ENCODE peak calls at places on chromosomes 11 and 22, in seven cellular contexts. E is HCEC 1CT; P is iPS-NIHi11; X is HEK293T; M is CD4-positive, CD25-positive, alpha-beta regulatory T cell; U is fibroblast of mammary gland; Y is stimulated activated CD8-positive, alpha-beta memory T cell treated with anti-CD3 and anti-CD28 coated beads, Interleukin-15, amount 100 ng/mL, for 4 hours. S is an unnamed sample.

GRCh38 chr11:119258983-119259382 is 52.8 kb downstream of the CBL start:
- DNase-seq in Y (no peak), X (no peak), M (no peak), E (no peak), U (no peak), P (no peak), S (peak; percentile 4)

GRCh38 chr11:4848908-4849307 is at the start of gene OR51S1:
- DNase-seq in U (no peak), E (no peak), Y (no peak), X (no peak), P (no peak), M (no peak), S (no peak)

GRCh38 chr11:133695376-133695775 is 149.9 kb downstream of the SPATA19 start:
- DNase-seq in X (no peak), U (no peak), M (no peak), E (no peak), P (no peak), Y (no peak), S (no peak)

GRCh38 chr11:86447763-86448480 is 73.2 kb downstream of the CCDC81 start:
- DNase-seq in Y (no peak), E (no peak), U (no peak), P (no peak), M (peak; percentile 22), X (no peak), S (no peak)

GRCh38 chr11:122743949-122744876 is 88.7 kb downstream of the UBASH3B start:
- DNase-seq in E (no peak), X (no peak), U (no peak), Y (peak; percentile 81), M (peak; percentile 90), P (no peak), S (no peak)

GRCh38 chr22:26610072-26610958 is 7.5 kb downstream of the CRYBB1 start:
- DNase-seq in X (no peak), P (no peak), E (peak; percentile 95), M (peak; percentile 72), Y (peak; percentile 30), U (peak; percentile 88), S (peak; percentile 96)

GRCh38 chr11:61518032-61518795 is 9.7 kb downstream of the LRRC10B start:
- DNase-seq in X (no peak), Y (no peak), M (no peak), U (no peak), P (no peak), E (no peak), S (no peak)

GRCh38 chr11:134034496-134035381 is 34.1 kb upstream of the JAM3 start:
- DNase-seq in E (no peak), P (no peak), M (peak; percentile 24), Y (no peak), U (no peak), X (no peak), S (no peak)

GRCh38 chr22:44132724-44133123 is 48.0 kb upstream of the PARVG start:
- DNase-seq in X (no peak), U (no peak), Y (no peak), M (no peak), P (peak; percentile 67), E (no peak), S (no peak)

GRCh38 chr11:1129143-1129665 is 28.5 kb upstream of the MUC5AC start:
- DNase-seq in U (no peak), E (no peak), M (no peak), P (no peak), Y (no peak), X (no peak), S (no peak)

GRCh38 chr22:28345304-28345703 is 334.3 kb downstream of the TTC28 start:
- DNase-seq in X (no peak), E (no peak), U (peak; percentile 33), Y (no peak), P (peak; percentile 34), M (no peak), S (no peak)

GRCh38 chr22:47231759-47232158 is 469.3 kb downstream of the TBC1D22A start:
- DNase-seq in U (no peak), M (no peak), X (no peak), Y (no peak), P (no peak), E (no peak), S (no peak)